ENCODE peak calls at places on chromosomes 11 and 22, in five cellular contexts. Q is activated CD4-positive, alpha-beta T cell treated with anti-CD3 and anti-CD28 coated beads for 1 hour; Y is midbrain; E is activated CD8-positive, alpha-beta memory T cell treated with anti-CD3 and anti-CD28 coated beads for 48 hours; U is H7. T is an unnamed sample.

GRCh38 chr11:46338988-46339666 is 8.1 kb upstream of the DGKZ start:
- DNase-seq in Q (no peak), E (no peak), U (peak), Y (no peak), T (peak)

GRCh38 chr22:22810018-22810427 is 77.6 kb upstream of the IGLL5 start:
- DNase-seq in E (peak), Y (peak), Q (peak), U (peak), T (peak)

GRCh38 chr11:45832835-45833446 is 14.3 kb upstream of the CRY2 start:
- DNase-seq in U (no peak), Q (no peak), Y (no peak), E (no peak), T (no peak)

GRCh38 chr11:75508051-75508561 is 17.6 kb downstream of the GDPD5 start:
- DNase-seq in Q (peak), Y (no peak), U (no peak), E (no peak), T (no peak)

GRCh38 chr11:125176866-125177265 is 12.3 kb downstream of the PKNOX2 start:
- DNase-seq in U (no peak), Q (no peak), Y (no peak), E (no peak), T (no peak)

GRCh38 chr22:46815132-46815531 is 52.7 kb downstream of the TBC1D22A start:
- DNase-seq in Y (no peak), E (no peak), U (no peak), Q (no peak), T (no peak)

GRCh38 chr22:30681840-30682239 is 12.8 kb upstream of the OSBP2 start:
- DNase-seq in Y (no peak), E (no peak), Q (no peak), U (no peak), T (no peak)

GRCh38 chr11:79173615-79174014 is 267.2 kb downstream of the TENM4 start:
- DNase-seq in U (no peak), Y (peak), E (no peak), Q (no peak), T (peak)

GRCh38 chr11:107799245-107799859 is 59.2 kb downstream of the SLC35F2 start:
- DNase-seq in Q (peak), Y (peak), U (peak), E (peak), T (peak)

GRCh38 chr22:36352775-36353507 is 34.8 kb downstream of the MYH9 start:
- DNase-seq in Q (no peak), E (no peak), U (no peak), Y (no peak), T (peak)

GRCh38 chr11:14644396-14645246 is 1.0 kb downstream of the PDE3B start:
- DNase-seq in Y (no peak), E (peak), Q (peak), U (peak), T (no peak)

GRCh38 chr11:128518493-128519207 is 68.7 kb downstream of the ETS1 start:
- DNase-seq in Y (no peak), U (no peak), E (no peak), Q (no peak), T (no peak)

GRCh38 chr11:117419136-117419914 is 91.7 kb downstream of the CEP164 start:
- DNase-seq in E (no peak), Y (no peak), U (no peak), Q (no peak), T (no peak)

GRCh38 chr11:10486161-10486840 is 31.2 kb downstream of the AMPD3 start:
- DNase-seq in U (peak), Y (no peak), E (no peak), Q (no peak), T (no peak)

GRCh38 chr22:42101186-42101585 is 10.6 kb upstream of the NDUFA6 start:
- DNase-seq in Y (no peak), E (no peak), Q (no peak), U (no peak), T (no peak)

GRCh38 chr11:126417463-126417862 is 62.0 kb downstream of the ST3GAL4 start:
- DNase-seq in Q (no peak), Y (no peak), E (no peak), U (no peak), T (no peak)

GRCh38 chr22:42294034-42294985 is 23.9 kb upstream of the TCF20 start:
- DNase-seq in Y (no peak), E (no peak), Q (no peak), U (peak), T (peak)

GRCh38 chr11:75287579-75287978 is 47.0 kb downstream of the TPBGL start:
- DNase-seq in E (no peak), Y (no peak), Q (no peak), U (no peak), T (no peak)

GRCh38 chr22:19962246-19962908 is 20.8 kb upstream of the TXNRD2 start:
- DNase-seq in U (peak), Y (peak), Q (no peak), E (peak), T (peak)

GRCh38 chr22:27152033-27152432 is 494.6 kb downstream of the MIAT start:
- DNase-seq in E (no peak), Q (no peak), U (no peak), Y (no peak), T (no peak)

GRCh38 chr11:64157987-64158386 is 7.9 kb downstream of the MACROD1 start:
- DNase-seq in Q (no peak), E (no peak), U (no peak), Y (no peak), T (no peak)

GRCh38 chr11:134037093-134037908 is 31.6 kb upstream of the JAM3 start:
- DNase-seq in U (peak), Y (peak), E (no peak), Q (peak), T (peak)

GRCh38 chr22:40183029-40183581 is 5.4 kb downstream of the TNRC6B start:
- DNase-seq in Q (no peak), E (no peak), U (no peak), Y (no peak), T (peak)

GRCh38 chr22:43449205-43449830 is 37.5 kb downstream of the MPPED1 start:
- DNase-seq in Q (no peak), Y (no peak), E (no peak), U (peak), T (no peak)

GRCh38 chr22:44430716-44431115 is 67.3 kb downstream of the RTL6 start:
- DNase-seq in E (no peak), U (peak), Y (no peak), Q (no peak), T (no peak)

GRCh38 chr11:99505319-99505718 is 484.6 kb downstream of the CNTN5 start:
- DNase-seq in U (no peak), E (no peak), Q (no peak), Y (no peak), T (peak)

GRCh38 chr11:17683378-17684161 is 35.8 kb upstream of the MYOD1 start:
- DNase-seq in Q (no peak), E (no peak), Y (no peak), U (no peak), T (peak)